ENCODE peak calls at places on chromosomes 11 and 22, in nine cellular contexts. One of them, this sample, is unnamed.

GRCh38 chr11:75066061-75066460 is 30.6 kb downstream of the OR2AT4 start:
- DNase-seq in HCT116: no peak
- DNase-seq in dorsolateral prefrontal cortex: no peak
- DNase-seq in neural progenitor cell: no peak
- DNase-seq in fibroblast of lung: peak
- DNase-seq in heart right ventricle: no peak
- DNase-seq in sigmoid colon: no peak
- DNase-seq in cardiac muscle cell: no peak
- DNase-seq in breast epithelium: no peak
- DNase-seq in this sample: no peak

GRCh38 chr11:44814881-44815592 is 88.3 kb downstream of the TSPAN18 start:
- DNase-seq in breast epithelium: no peak
- DNase-seq in heart right ventricle: no peak
- DNase-seq in dorsolateral prefrontal cortex: no peak
- DNase-seq in fibroblast of lung: peak
- DNase-seq in HCT116: no peak
- DNase-seq in sigmoid colon: no peak
- DNase-seq in cardiac muscle cell: no peak
- DNase-seq in neural progenitor cell: no peak
- DNase-seq in this sample: no peak

GRCh38 chr11:94504689-94505293 is 7.5 kb upstream of the C11orf97 start:
- DNase-seq in HCT116: peak
- DNase-seq in cardiac muscle cell: peak
- DNase-seq in neural progenitor cell: peak
- DNase-seq in sigmoid colon: no peak
- DNase-seq in breast epithelium: no peak
- DNase-seq in heart right ventricle: no peak
- DNase-seq in dorsolateral prefrontal cortex: no peak
- DNase-seq in fibroblast of lung: peak
- DNase-seq in this sample: no peak

GRCh38 chr11:16815047-16815767 is 76.8 kb downstream of the C11orf58 start:
- DNase-seq in heart right ventricle: peak
- DNase-seq in breast epithelium: no peak
- DNase-seq in neural progenitor cell: no peak
- DNase-seq in sigmoid colon: peak
- DNase-seq in HCT116: no peak
- DNase-seq in fibroblast of lung: peak
- DNase-seq in cardiac muscle cell: no peak
- DNase-seq in dorsolateral prefrontal cortex: peak
- DNase-seq in this sample: peak

GRCh38 chr11:122173587-122173986 is 57.6 kb upstream of the BLID start:
- DNase-seq in cardiac muscle cell: no peak
- DNase-seq in fibroblast of lung: no peak
- DNase-seq in neural progenitor cell: no peak
- DNase-seq in breast epithelium: no peak
- DNase-seq in sigmoid colon: no peak
- DNase-seq in HCT116: no peak
- DNase-seq in dorsolateral prefrontal cortex: no peak
- DNase-seq in heart right ventricle: no peak
- DNase-seq in this sample: no peak

GRCh38 chr11:74739546-74740270 is 8.5 kb upstream of the CHRDL2 start:
- DNase-seq in fibroblast of lung: peak
- DNase-seq in sigmoid colon: no peak
- DNase-seq in cardiac muscle cell: peak
- DNase-seq in dorsolateral prefrontal cortex: no peak
- DNase-seq in heart right ventricle: peak
- DNase-seq in HCT116: peak
- DNase-seq in neural progenitor cell: peak
- DNase-seq in breast epithelium: no peak
- DNase-seq in this sample: no peak

GRCh38 chr22:45688606-45689080 is 17.0 kb downstream of the ATXN10 start:
- DNase-seq in sigmoid colon: no peak
- DNase-seq in fibroblast of lung: peak
- DNase-seq in dorsolateral prefrontal cortex: no peak
- DNase-seq in cardiac muscle cell: no peak
- DNase-seq in heart right ventricle: no peak
- DNase-seq in HCT116: peak
- DNase-seq in neural progenitor cell: no peak
- DNase-seq in breast epithelium: no peak
- DNase-seq in this sample: no peak

GRCh38 chr22:38062782-38063181 is 5.6 kb downstream of the PICK1 start:
- DNase-seq in cardiac muscle cell: no peak
- DNase-seq in fibroblast of lung: no peak
- DNase-seq in HCT116: no peak
- DNase-seq in neural progenitor cell: no peak
- DNase-seq in dorsolateral prefrontal cortex: peak
- DNase-seq in heart right ventricle: no peak
- DNase-seq in breast epithelium: no peak
- DNase-seq in sigmoid colon: no peak
- DNase-seq in this sample: no peak

GRCh38 chr11:17906436-17906835 is 106.4 kb downstream of the SERGEF start:
- DNase-seq in dorsolateral prefrontal cortex: peak
- DNase-seq in cardiac muscle cell: peak
- DNase-seq in fibroblast of lung: no peak
- DNase-seq in heart right ventricle: no peak
- DNase-seq in HCT116: no peak
- DNase-seq in breast epithelium: peak
- DNase-seq in neural progenitor cell: peak
- DNase-seq in sigmoid colon: no peak
- DNase-seq in this sample: no peak

DNA sequence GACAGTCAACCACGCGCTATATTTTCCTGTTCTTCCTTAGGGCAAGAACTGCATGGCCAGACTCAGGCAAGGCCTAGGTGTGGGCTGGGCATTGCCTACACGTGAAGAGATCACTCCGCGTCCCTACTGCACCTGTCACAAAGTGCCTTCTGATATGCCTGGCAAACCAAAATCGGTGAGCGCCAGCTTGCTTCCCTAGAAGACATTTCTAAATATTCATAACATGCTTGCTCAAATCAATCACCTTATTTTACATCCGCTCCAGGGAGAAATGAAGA is 6.3 kb downstream of the TMEM121B start:
- DNase-seq in heart right ventricle: no peak
- DNase-seq in sigmoid colon: peak
- DNase-seq in cardiac muscle cell: no peak
- DNase-seq in dorsolateral prefrontal cortex: no peak
- DNase-seq in HCT116: no peak
- DNase-seq in fibroblast of lung: no peak
- DNase-seq in neural progenitor cell: no peak
- DNase-seq in breast epithelium: no peak
- DNase-seq in this sample: no peak
- H3K27ac ChIP-seq in heart right ventricle: peak
- H3K27ac ChIP-seq in sigmoid colon: no peak
- H3K27ac ChIP-seq in cardiac muscle cell: no peak
- H3K27ac ChIP-seq in dorsolateral prefrontal cortex: peak
- H3K27ac ChIP-seq in HCT116: no peak
- H3K27ac ChIP-seq in fibroblast of lung: no peak
- H3K27ac ChIP-seq in neural progenitor cell: no peak
- H3K27ac ChIP-seq in breast epithelium: no peak
- H3K27ac ChIP-seq in this sample: no peak

GRCh38 chr22:23142546-23143105 is 836 bp upstream of the RSPH14 start:
- DNase-seq in neural progenitor cell: no peak
- DNase-seq in sigmoid colon: no peak
- DNase-seq in heart right ventricle: no peak
- DNase-seq in HCT116: no peak
- DNase-seq in dorsolateral prefrontal cortex: no peak
- DNase-seq in breast epithelium: no peak
- DNase-seq in fibroblast of lung: no peak
- DNase-seq in cardiac muscle cell: no peak
- DNase-seq in this sample: no peak

GRCh38 chr22:23146842-23147205 is 1.5 kb downstream of the RAB36 start:
- DNase-seq in breast epithelium: no peak
- DNase-seq in sigmoid colon: no peak
- DNase-seq in neural progenitor cell: no peak
- DNase-seq in cardiac muscle cell: no peak
- DNase-seq in heart right ventricle: no peak
- DNase-seq in fibroblast of lung: no peak
- DNase-seq in dorsolateral prefrontal cortex: no peak
- DNase-seq in HCT116: no peak
- DNase-seq in this sample: no peak

GRCh38 chr22:23144926-23145906 is at the start of gene RAB36:
- DNase-seq in fibroblast of lung: peak
- DNase-seq in HCT116: peak
- DNase-seq in cardiac muscle cell: peak
- DNase-seq in neural progenitor cell: peak
- DNase-seq in breast epithelium: peak
- DNase-seq in heart right ventricle: peak
- DNase-seq in sigmoid colon: peak
- DNase-seq in dorsolateral prefrontal cortex: peak
- DNase-seq in this sample: peak

GRCh38 chr22:23143119-23143518 is 1.3 kb upstream of the RSPH14 start:
- DNase-seq in dorsolateral prefrontal cortex: no peak
- DNase-seq in neural progenitor cell: no peak
- DNase-seq in HCT116: no peak
- DNase-seq in sigmoid colon: no peak
- DNase-seq in heart right ventricle: no peak
- DNase-seq in fibroblast of lung: no peak
- DNase-seq in breast epithelium: no peak
- DNase-seq in cardiac muscle cell: no peak
- DNase-seq in this sample: no peak

DNA sequence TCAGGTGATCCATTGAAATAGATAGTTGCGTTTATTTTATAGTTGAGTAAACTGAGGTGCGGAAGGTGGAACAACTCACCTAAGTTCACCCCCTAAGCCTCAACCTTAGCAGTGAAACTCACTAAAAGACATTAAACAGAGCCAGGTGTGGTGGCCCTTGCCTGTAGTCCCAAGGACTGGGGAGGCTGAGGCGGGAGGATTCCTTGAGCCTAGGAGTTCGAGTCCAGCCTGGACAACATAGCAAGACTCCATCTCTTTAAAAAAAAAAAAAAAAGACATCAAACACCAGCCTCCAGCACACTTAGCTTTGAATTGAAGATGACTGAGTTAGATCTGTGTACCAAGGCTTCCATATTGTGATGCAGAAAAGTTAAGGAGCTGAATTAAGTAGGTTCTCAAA is 845 bp upstream of the RAB36 start:
- DNase-seq in HCT116: no peak
- DNase-seq in dorsolateral prefrontal cortex: no peak
- DNase-seq in cardiac muscle cell: no peak
- DNase-seq in breast epithelium: no peak
- DNase-seq in sigmoid colon: no peak
- DNase-seq in fibroblast of lung: no peak
- DNase-seq in neural progenitor cell: no peak
- DNase-seq in heart right ventricle: no peak
- DNase-seq in this sample: no peak
- H3K27ac ChIP-seq in HCT116: no peak
- H3K27ac ChIP-seq in dorsolateral prefrontal cortex: peak
- H3K27ac ChIP-seq in cardiac muscle cell: no peak
- H3K27ac ChIP-seq in breast epithelium: peak
- H3K27ac ChIP-seq in sigmoid colon: peak
- H3K27ac ChIP-seq in fibroblast of lung: no peak
- H3K27ac ChIP-seq in neural progenitor cell: no peak
- H3K27ac ChIP-seq in heart right ventricle: no peak
- H3K27ac ChIP-seq in this sample: no peak

GRCh38 chr11:47377571-47378010 is 756 bp downstream of the SPI1 start:
- DNase-seq in dorsolateral prefrontal cortex: no peak
- DNase-seq in sigmoid colon: no peak
- DNase-seq in heart right ventricle: no peak
- DNase-seq in fibroblast of lung: no peak
- DNase-seq in neural progenitor cell: no peak
- DNase-seq in breast epithelium: no peak
- DNase-seq in cardiac muscle cell: no peak
- DNase-seq in HCT116: no peak
- DNase-seq in this sample: peak
- H3K27ac ChIP-seq in dorsolateral prefrontal cortex: peak
- H3K27ac ChIP-seq in sigmoid colon: peak
- H3K27ac ChIP-seq in heart right ventricle: peak
- H3K27ac ChIP-seq in fibroblast of lung: no peak
- H3K27ac ChIP-seq in neural progenitor cell: no peak
- H3K27ac ChIP-seq in breast epithelium: no peak
- H3K27ac ChIP-seq in cardiac muscle cell: peak
- H3K27ac ChIP-seq in HCT116: no peak
- H3K27ac ChIP-seq in this sample: no peak

GRCh38 chr11:104435498-104435897 is 271.6 kb upstream of the PDGFD start:
- DNase-seq in fibroblast of lung: no peak
- DNase-seq in neural progenitor cell: no peak
- DNase-seq in heart right ventricle: no peak
- DNase-seq in dorsolateral prefrontal cortex: no peak
- DNase-seq in cardiac muscle cell: peak
- DNase-seq in sigmoid colon: no peak
- DNase-seq in HCT116: no peak
- DNase-seq in breast epithelium: no peak
- DNase-seq in this sample: no peak

GRCh38 chr11:104432526-104432925 is 268.6 kb upstream of the PDGFD start:
- DNase-seq in breast epithelium: no peak
- DNase-seq in heart right ventricle: no peak
- DNase-seq in sigmoid colon: no peak
- DNase-seq in cardiac muscle cell: no peak
- DNase-seq in HCT116: peak
- DNase-seq in dorsolateral prefrontal cortex: no peak
- DNase-seq in fibroblast of lung: no peak
- DNase-seq in neural progenitor cell: no peak
- DNase-seq in this sample: no peak

GRCh38 chr11:104432981-104433380 is 269.0 kb upstream of the PDGFD start:
- DNase-seq in dorsolateral prefrontal cortex: no peak
- DNase-seq in heart right ventricle: no peak
- DNase-seq in neural progenitor cell: no peak
- DNase-seq in fibroblast of lung: peak
- DNase-seq in cardiac muscle cell: no peak
- DNase-seq in breast epithelium: no peak
- DNase-seq in sigmoid colon: no peak
- DNase-seq in HCT116: no peak
- DNase-seq in this sample: no peak

DNA sequence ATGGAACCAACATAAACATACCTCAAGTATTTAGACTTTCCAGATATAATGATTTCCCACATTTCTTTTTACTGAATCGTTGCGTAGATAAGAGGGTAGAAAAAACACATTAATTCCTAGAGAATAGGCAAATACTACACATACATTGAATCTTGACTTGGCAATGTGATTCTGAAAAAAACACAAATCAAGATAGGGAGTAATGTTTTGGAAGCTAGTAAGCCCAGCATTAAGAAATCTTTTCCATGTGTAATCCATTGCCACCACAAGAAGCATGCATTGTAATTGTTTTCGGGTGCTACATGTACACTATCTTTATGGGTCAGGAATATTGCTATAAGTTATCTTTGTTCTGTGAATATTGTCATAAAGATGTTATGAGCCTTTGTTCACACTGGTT is 269.8 kb upstream of the PDGFD start:
- DNase-seq in HCT116: no peak
- DNase-seq in dorsolateral prefrontal cortex: no peak
- DNase-seq in heart right ventricle: no peak
- DNase-seq in sigmoid colon: no peak
- DNase-seq in neural progenitor cell: no peak
- DNase-seq in breast epithelium: no peak
- DNase-seq in cardiac muscle cell: no peak
- DNase-seq in fibroblast of lung: peak
- DNase-seq in this sample: no peak
- H3K27ac ChIP-seq in HCT116: no peak
- H3K27ac ChIP-seq in dorsolateral prefrontal cortex: no peak
- H3K27ac ChIP-seq in heart right ventricle: no peak
- H3K27ac ChIP-seq in sigmoid colon: no peak
- H3K27ac ChIP-seq in neural progenitor cell: no peak
- H3K27ac ChIP-seq in breast epithelium: no peak
- H3K27ac ChIP-seq in cardiac muscle cell: no peak
- H3K27ac ChIP-seq in fibroblast of lung: no peak
- H3K27ac ChIP-seq in this sample: no peak

GRCh38 chr11:59753650-59754493 is 1.3 kb upstream of the STX3 start:
- DNase-seq in cardiac muscle cell: peak
- DNase-seq in sigmoid colon: peak
- DNase-seq in dorsolateral prefrontal cortex: peak
- DNase-seq in heart right ventricle: peak
- DNase-seq in HCT116: peak
- DNase-seq in breast epithelium: peak
- DNase-seq in fibroblast of lung: peak
- DNase-seq in neural progenitor cell: peak
- DNase-seq in this sample: peak
- H3K27ac ChIP-seq in cardiac muscle cell: peak
- H3K27ac ChIP-seq in sigmoid colon: peak
- H3K27ac ChIP-seq in dorsolateral prefrontal cortex: peak
- H3K27ac ChIP-seq in heart right ventricle: peak
- H3K27ac ChIP-seq in HCT116: peak
- H3K27ac ChIP-seq in breast epithelium: peak
- H3K27ac ChIP-seq in fibroblast of lung: no peak
- H3K27ac ChIP-seq in neural progenitor cell: no peak
- H3K27ac ChIP-seq in this sample: no peak

This sample was measured in aorta.